ENCODE peak calls at places on chromosomes 3 and 15, in seven cellular contexts. Y, Q, N, D, O, P and B are unnamed samples.

GRCh38 chr3:116770815-116771450 is 61.4 kb downstream of the TUSC7 start:
- DNase-seq in Y (peak; percentile 71), Q (peak; percentile 67), N (peak; percentile 62), D (peak; percentile 76), O (peak; percentile 66), P (peak; percentile 85), B (peak; percentile 87)

GRCh38 chr3:72134989-72135451 is 350.1 kb upstream of the PROK2 start:
- DNase-seq in Y (no peak), Q (no peak), N (no peak), D (no peak), O (no peak), P (no peak), B (no peak)

GRCh38 chr15:89413877-89414276 is 79.3 kb upstream of the POLG start:
- DNase-seq in Y (no peak), Q (no peak), N (no peak), D (no peak), O (no peak), P (no peak), B (no peak)

GRCh38 chr15:49037546-49037940 is 8.7 kb downstream of the SECISBP2L start:
- DNase-seq in Y (no peak), Q (no peak), N (no peak), D (no peak), O (no peak), P (peak; percentile 13), B (no peak)

GRCh38 chr15:87269566-87269965 is 987.0 kb downstream of the NTRK3 start:
- DNase-seq in Y (no peak), Q (no peak), N (no peak), D (no peak), O (no peak), P (no peak), B (no peak)

GRCh38 chr3:162641317-162641716 is 1144.7 kb downstream of the OTOL1 start:
- DNase-seq in Y (no peak), Q (no peak), N (no peak), D (no peak), O (no peak), P (peak; percentile 4), B (no peak)

GRCh38 chr15:69626095-69627066 is 173.8 kb downstream of the RPLP1 start:
- DNase-seq in Y (no peak), Q (no peak), N (no peak), D (no peak), O (peak; percentile 41), P (no peak), B (no peak)

GRCh38 chr3:191518861-191519260 is 57.9 kb downstream of the PYDC2 start:
- DNase-seq in Y (no peak), Q (no peak), N (no peak), D (no peak), O (no peak), P (peak; percentile 0), B (no peak)

GRCh38 chr3:66439666-66440344 is 61.0 kb downstream of the LRIG1 start:
- DNase-seq in Y (no peak), Q (no peak), N (no peak), D (peak; percentile 20), O (no peak), P (no peak), B (no peak)

GRCh38 chr15:31327674-31328424 is 1.2 kb downstream of the KLF13 start:
- DNase-seq in Y (no peak), Q (no peak), N (peak; percentile 76), D (peak; percentile 70), O (peak; percentile 82), P (peak; percentile 77), B (peak; percentile 56)

GRCh38 chr3:78994174-78995027 is 773.4 kb downstream of the ROBO1 start:
- DNase-seq in Y (no peak), Q (no peak), N (no peak), D (no peak), O (no peak), P (no peak), B (no peak)

GRCh38 chr3:48565591-48566400 is 2.2 kb upstream of the UCN2 start:
- DNase-seq in Y (no peak), Q (no peak), N (no peak), D (peak; percentile 95), O (no peak), P (peak; percentile 86), B (no peak)

GRCh38 chr3:109346770-109347295 is 9.5 kb upstream of the DPPA4 start:
- DNase-seq in Y (no peak), Q (no peak), N (no peak), D (no peak), O (no peak), P (no peak), B (no peak)

GRCh38 chr3:160756907-160757623 is 1.0 kb downstream of the PPM1L start:
- DNase-seq in Y (no peak), Q (no peak), N (peak; percentile 32), D (peak; percentile 7), O (peak; percentile 13), P (no peak), B (peak; percentile 23)

GRCh38 chr15:57216288-57216687 is 160.0 kb upstream of the CGNL1 start:
- DNase-seq in Y (peak; percentile 54), Q (no peak), N (no peak), D (peak; percentile 13), O (no peak), P (peak; percentile 88), B (peak; percentile 32)

GRCh38 chr3:63911901-63912767 is at the start of gene SCAANT1:
- DNase-seq in Y (peak; percentile 49), Q (peak; percentile 78), N (peak; percentile 93), D (peak; percentile 90), O (peak; percentile 92), P (peak; percentile 98), B (peak; percentile 94)

GRCh38 chr3:130850044-130850797 is 43.7 kb upstream of the ATP2C1 start:
- DNase-seq in Y (no peak), Q (no peak), N (no peak), D (peak; percentile 96), O (no peak), P (peak; percentile 70), B (peak; percentile 37)
- H3K4me3 ChIP-seq in Y (no peak overlapping the region), Q (peak overlapping the region; percentile 52), N (no peak overlapping the region), D (peak overlapping the region; percentile 87), O (no peak overlapping the region), P (peak overlapping the region; percentile 13), B (peak overlapping the region; percentile 26)

DNA sequence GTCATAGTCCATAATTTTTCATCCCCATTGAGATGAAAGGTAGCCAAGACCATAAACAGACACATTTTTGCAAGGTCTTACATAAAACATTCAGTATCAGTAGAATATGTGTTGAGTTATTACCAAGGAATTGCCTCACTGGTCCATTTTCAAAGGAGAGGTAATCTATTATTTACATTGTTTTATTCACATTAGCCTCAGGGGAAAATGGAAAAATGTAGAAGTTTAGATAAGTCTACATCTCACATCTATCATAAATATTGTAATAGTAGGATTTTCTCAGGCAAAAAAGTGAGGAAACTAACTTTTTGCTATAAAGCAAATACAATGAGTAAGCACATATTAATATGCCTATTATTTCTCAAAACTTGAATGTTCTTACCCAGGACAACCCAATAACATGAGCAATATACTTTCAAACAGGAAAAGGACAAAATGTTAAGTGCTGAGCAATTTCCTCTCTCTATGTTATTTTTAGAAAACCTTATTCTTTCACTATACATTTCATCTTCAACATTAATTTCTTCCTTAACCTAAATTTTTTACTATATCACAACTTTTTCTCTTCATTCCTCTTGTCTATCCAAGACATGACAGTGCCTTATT is 184.5 kb upstream of the AGTR1 start:
- DNase-seq in Y (no peak), Q (no peak), N (no peak), D (no peak), O (no peak), P (peak; percentile 53), B (no peak)
- H3K4me3 ChIP-seq in Y (no peak overlapping the region), Q (no peak overlapping the region), N (no peak overlapping the region), D (no peak overlapping the region), O (no peak overlapping the region), P (peak overlapping the region; percentile 21), B (no peak overlapping the region)

DNA sequence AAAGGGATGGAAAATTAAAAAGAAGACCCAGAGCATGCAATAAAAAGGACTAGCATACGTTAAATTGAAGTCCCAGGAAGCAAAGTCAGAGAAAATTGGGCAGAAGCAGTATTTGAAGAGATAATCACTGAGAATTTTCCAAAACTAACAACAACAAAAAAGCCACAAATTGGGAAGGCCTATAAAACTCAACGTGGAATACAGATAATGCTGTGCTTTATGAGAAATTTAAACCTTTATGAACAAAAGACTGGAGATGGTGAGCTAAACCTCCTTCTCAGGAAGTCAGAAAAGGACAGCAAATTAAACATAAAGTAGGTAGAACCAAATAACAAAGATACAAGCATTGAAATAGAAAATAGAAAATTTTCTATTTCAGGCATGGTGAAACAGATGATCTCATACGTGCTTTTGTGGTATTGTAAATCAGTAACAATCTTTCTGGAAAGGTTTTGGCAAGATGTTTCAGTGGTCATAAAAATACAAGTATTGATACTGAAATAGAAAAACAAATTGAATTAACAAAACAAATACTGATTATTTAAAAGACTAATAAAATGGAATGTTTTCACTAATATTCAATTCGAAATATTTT is 55.6 kb downstream of the LYSMD4 start:
- DNase-seq in Y (no peak), Q (no peak), N (no peak), D (no peak), O (no peak), P (peak; percentile 28), B (no peak)
- H3K4me3 ChIP-seq in Y (no peak overlapping the region), Q (no peak overlapping the region), N (no peak overlapping the region), D (no peak overlapping the region), O (no peak overlapping the region), P (no peak overlapping the region), B (no peak overlapping the region)

GRCh38 chr3:185583925-185584324 is 2.2 kb upstream of the SENP2 start:
- DNase-seq in Y (no peak), Q (no peak), N (no peak), D (no peak), O (no peak), P (no peak), B (no peak)
- H3K4me3 ChIP-seq in Y (no peak overlapping the region), Q (no peak overlapping the region), N (no peak overlapping the region), D (no peak overlapping the region), O (no peak overlapping the region), P (no peak overlapping the region), B (no peak overlapping the region)

GRCh38 chr3:107238787-107239186 is 138.5 kb upstream of the CCDC54 start:
- DNase-seq in Y (no peak), Q (no peak), N (no peak), D (no peak), O (no peak), P (no peak), B (no peak)

GRCh38 chr3:107235193-107235922 is 141.9 kb upstream of the CCDC54 start:
- DNase-seq in Y (no peak), Q (no peak), N (no peak), D (no peak), O (no peak), P (peak; percentile 56), B (no peak)

GRCh38 chr3:107239703-107240102 is 137.5 kb upstream of the CCDC54 start:
- DNase-seq in Y (no peak), Q (no peak), N (no peak), D (no peak), O (no peak), P (no peak), B (no peak)

GRCh38 chr3:107236661-107237375 is 140.4 kb upstream of the CCDC54 start:
- DNase-seq in Y (no peak), Q (no peak), N (no peak), D (no peak), O (no peak), P (no peak), B (no peak)

GRCh38 chr3:107235923-107236315 is 141.3 kb upstream of the CCDC54 start:
- DNase-seq in Y (peak; percentile 67), Q (no peak), N (no peak), D (peak; percentile 77), O (peak; percentile 20), P (peak; percentile 88), B (peak; percentile 74)
- H3K4me3 ChIP-seq in Y (peak overlapping the region; percentile 42), Q (peak overlapping the region; percentile 62), N (peak overlapping the region; percentile 42), D (peak overlapping the region; percentile 51), O (peak overlapping the region; percentile 6), P (peak overlapping the region; percentile 90), B (peak overlapping the region; percentile 14)